ENCODE peak calls at places on chromosomes 7 and 10, in nine cellular contexts. J is vagina, Y is stomach, K is Panc1, B is esophagus muscularis mucosa, P is endothelial cell of umbilical vein, I is spleen, H is breast epithelium, G is prostate gland. M is an unnamed sample. For H3K36me3, the result is how much of the 10 kb centered on the place peaks cover.

GRCh38 chr7:14604606-14605005 is 297.9 kb downstream of the DGKB start:
- DNase-seq in H (no peak), P (no peak), K (no peak), B (no peak), I (no peak), Y (no peak), J (no peak), G (no peak), M (no peak)

GRCh38 chr10:12348341-12348869 is 942 bp upstream of the CAMK1D start:
- DNase-seq in Y (no peak), G (no peak), K (no peak), P (no peak), H (no peak), I (no peak), B (no peak), J (no peak), M (no peak)

GRCh38 chr7:139570119-139570518 is 46.6 kb downstream of the CLEC2L start:
- DNase-seq in H (no peak), K (no peak), P (no peak), B (no peak), Y (no peak), I (peak), G (no peak), J (peak), M (no peak)

GRCh38 chr7:101717986-101718746 is 89.1 kb upstream of the MYL10 start:
- DNase-seq in G (no peak), Y (no peak), H (no peak), B (no peak), P (no peak), I (no peak), K (no peak), J (no peak), M (no peak)

GRCh38 chr10:44786451-44786850 is 124.7 kb upstream of the TMEM72 start:
- DNase-seq in H (no peak), B (peak), J (no peak), Y (no peak), P (no peak), I (no peak), G (no peak), K (no peak), M (no peak)

GRCh38 chr7:121404348-121404747 is 8.2 kb upstream of the FAM3C start:
- DNase-seq in H (no peak), P (no peak), B (no peak), Y (no peak), K (no peak), J (no peak), I (no peak), G (no peak), M (no peak)

GRCh38 chr7:123929620-123930019 is 4.6 kb downstream of the SPAM1 start:
- DNase-seq in H (no peak), K (no peak), J (no peak), G (no peak), B (no peak), I (no peak), Y (no peak), P (no peak), M (no peak)

GRCh38 chr7:5553298-5553877 is 129.8 kb upstream of the TNRC18 start:
- DNase-seq in K (no peak), I (no peak), B (no peak), P (no peak), H (no peak), Y (peak), J (no peak), G (no peak), M (no peak)

GRCh38 chr7:149777551-149778326 is 4.4 kb upstream of the ZNF467 start:
- DNase-seq in P (no peak), K (no peak), G (no peak), H (no peak), Y (no peak), B (no peak), I (peak), J (no peak), M (no peak)

GRCh38 chr10:113384181-113384580 is 168.7 kb upstream of the HABP2 start:
- DNase-seq in I (no peak), P (no peak), H (no peak), G (no peak), B (no peak), J (no peak), Y (no peak), K (no peak), M (no peak)

GRCh38 chr7:36870625-36871354 is 146.5 kb upstream of the AOAH start:
- DNase-seq in G (no peak), H (no peak), B (no peak), K (no peak), P (no peak), Y (no peak), I (no peak), J (no peak), M (no peak)
- H3K36me3 ChIP-seq in G (under half), H (under half), B (under half), K (under half), P (under half), Y (under half), I (half or more), J (under half), M (under half)

GRCh38 chr10:80078448-80079311 is at the start of gene TMEM254:
- DNase-seq in G (peak), H (peak), K (peak), B (peak), Y (peak), P (peak), J (peak), I (peak), M (peak)
- TF ChIP-seq POLR2AphosphoS5 in G (peak), H (peak), K (peak), B (peak), Y (peak), P (peak), J (peak), I (peak), M (peak)

GRCh38 chr10:132203256-132204077 is 16.7 kb downstream of the DPYSL4 start:
- DNase-seq in P (no peak), G (no peak), I (peak), Y (no peak), H (no peak), J (no peak), K (no peak), B (no peak), M (no peak)
- H3K36me3 ChIP-seq in P (under half), G (under half), I (under half), Y (under half), H (under half), J (under half), K (under half), B (under half), M (under half)

GRCh38 chr7:94240902-94241301 is 153.8 kb upstream of the COL1A2 start:
- DNase-seq in Y (no peak), P (no peak), G (no peak), J (no peak), K (no peak), H (no peak), B (no peak), I (no peak), M (no peak)

GRCh38 chr7:94241402-94241925 is 153.2 kb upstream of the COL1A2 start:
- DNase-seq in P (peak), B (no peak), Y (no peak), I (no peak), G (no peak), K (no peak), J (no peak), H (no peak), M (no peak)

GRCh38 chr7:94239661-94240234 is 154.9 kb upstream of the COL1A2 start:
- DNase-seq in P (peak), J (no peak), H (no peak), I (no peak), G (no peak), K (no peak), Y (no peak), B (no peak), M (no peak)

GRCh38 chr7:94237417-94237816 is 157.3 kb upstream of the COL1A2 start:
- DNase-seq in I (no peak), B (no peak), G (no peak), K (no peak), P (peak), H (no peak), J (no peak), Y (no peak), M (no peak)

GRCh38 chr7:94236960-94237359 is 157.7 kb upstream of the COL1A2 start:
- DNase-seq in B (no peak), K (no peak), H (no peak), G (no peak), J (no peak), P (no peak), Y (no peak), I (no peak), M (no peak)
- TF ChIP-seq POLR2AphosphoS5 in B (no peak), K (no peak), H (no peak), G (no peak), J (no peak), P (no peak), Y (no peak), I (no peak), M (no peak)

DNA sequence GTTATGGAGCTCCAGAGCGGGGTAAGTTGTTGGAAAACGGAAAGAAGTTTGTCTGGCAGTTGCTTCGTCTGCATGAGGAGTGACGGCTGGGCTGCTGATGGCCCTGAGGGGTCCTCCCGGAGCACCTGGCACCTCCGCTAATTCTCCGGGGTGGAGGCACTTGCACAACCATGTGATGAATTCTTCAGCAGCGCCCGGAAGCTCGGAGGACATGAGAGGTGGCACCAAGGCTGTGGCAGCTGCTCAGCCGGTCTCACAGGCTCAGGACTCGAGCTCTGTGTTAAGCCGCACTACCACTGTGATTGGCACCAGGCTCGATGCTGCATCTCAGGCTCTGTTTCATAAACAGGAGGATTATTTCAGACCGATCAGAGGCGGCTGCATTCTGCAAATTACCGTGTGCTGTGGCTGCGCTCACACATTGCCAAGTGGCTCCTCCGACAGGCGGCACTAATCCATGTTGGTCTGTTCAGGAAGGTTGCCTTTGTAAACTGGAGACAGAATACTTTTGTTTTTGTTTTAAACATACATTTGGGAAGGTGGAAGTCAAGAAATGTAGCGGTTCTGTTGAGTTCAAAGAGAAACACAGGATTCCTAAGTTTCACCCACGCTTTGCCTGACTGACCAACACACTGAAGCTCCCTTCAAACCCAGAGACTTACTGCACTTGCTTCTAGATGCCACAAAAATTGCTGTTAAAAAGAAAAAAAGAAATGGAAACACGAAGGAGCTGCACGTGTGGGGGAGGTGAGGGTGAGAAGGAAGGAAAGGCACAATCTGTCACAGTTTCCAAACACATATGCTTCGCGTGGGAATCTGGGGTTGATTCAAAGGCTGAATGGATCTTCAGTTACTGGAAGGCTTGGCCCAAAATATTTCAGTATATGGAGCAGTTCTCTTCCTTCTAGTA is 495.4 kb downstream of the DNAJB6 start:
- DNase-seq in J (no peak), I (peak), B (no peak), P (no peak), Y (no peak), H (no peak), K (no peak), G (no peak), M (no peak)
- H3K36me3 ChIP-seq in J (under half), I (under half), B (under half), P (under half), Y (under half), H (under half), K (under half), G (under half), M (under half)

DNA sequence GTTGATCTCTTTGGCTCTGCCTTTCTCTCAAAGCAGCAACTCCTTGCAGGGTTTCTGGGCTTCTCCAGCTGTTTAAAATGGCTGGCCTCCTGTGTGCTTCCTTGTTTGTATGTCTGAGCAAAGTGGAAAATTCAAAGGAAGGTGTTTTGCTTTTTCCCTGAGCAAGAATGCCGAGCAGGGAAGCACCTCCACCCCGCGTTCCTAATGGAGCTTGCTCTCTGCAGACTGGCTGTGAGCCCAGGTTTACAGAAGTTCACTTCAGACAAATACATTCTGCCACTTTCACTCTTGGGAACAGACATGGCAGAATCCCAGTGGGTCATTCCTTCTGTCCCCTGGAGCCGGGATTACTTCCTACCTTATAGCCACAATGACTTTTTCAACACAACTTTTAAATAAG is 181.8 kb upstream of the AGK start:
- DNase-seq in K (no peak), H (peak), B (no peak), I (no peak), J (no peak), Y (no peak), G (peak), P (peak), M (no peak)
- TF ChIP-seq POLR2AphosphoS5 in K (no peak), H (no peak), B (no peak), I (no peak), J (no peak), Y (no peak), G (peak), P (no peak), M (no peak)

GRCh38 chr7:74599251-74599650 is 58.3 kb upstream of the GTF2I start:
- DNase-seq in K (no peak), B (no peak), I (no peak), P (no peak), Y (no peak), G (no peak), H (no peak), J (no peak), M (no peak)
- H3K36me3 ChIP-seq in K (under half), B (half or more), I (under half), P (under half), Y (under half), G (under half), H (under half), J (under half), M (half or more)

M was measured in SK-N-MC.